ENCODE peak calls at places on chromosome 13, in nine cellular contexts. F is progenitor cell of endocrine pancreas, Y is psoas muscle, W is GM23338, P is thoracic aorta, O is HCT116, E is tibial artery, V is HFFc6, S is cardiac fibroblast. B is an unnamed sample.

GRCh38 chr13:102236830-102237621 is 164.8 kb downstream of the FGF14 start:
- DNase-seq in W (no peak), F (no peak), V (no peak), Y (no peak), O (no peak), E (no peak), S (no peak), P (no peak), B (no peak)

GRCh38 chr13:95968906-95969305 is 84.3 kb downstream of the UGGT2 start:
- DNase-seq in E (no peak), F (no peak), S (no peak), Y (no peak), P (no peak), V (no peak), W (no peak), O (no peak), B (no peak)

GRCh38 chr13:91893040-91893439 is 494.6 kb downstream of the GPC5 start:
- DNase-seq in S (no peak), W (no peak), O (no peak), P (no peak), F (no peak), E (no peak), V (no peak), Y (no peak), B (no peak)

GRCh38 chr13:112592647-112593046 is 4.7 kb upstream of the TUBGCP3 start:
- DNase-seq in O (no peak), S (no peak), E (no peak), Y (no peak), V (no peak), W (no peak), F (no peak), P (no peak), B (no peak)

GRCh38 chr13:107480130-107480529 is 735.2 kb downstream of the LIG4 start:
- DNase-seq in P (no peak), V (no peak), W (no peak), Y (no peak), E (no peak), S (no peak), F (no peak), O (no peak), B (no peak)

GRCh38 chr13:110371550-110372465 is 64.7 kb downstream of the COL4A2 start:
- DNase-seq in S (peak), Y (no peak), P (no peak), V (no peak), E (no peak), W (no peak), O (no peak), F (no peak), B (peak)

GRCh38 chr13:80361883-80362327 is 21.0 kb upstream of the SPRY2 start:
- DNase-seq in Y (no peak), E (no peak), P (no peak), V (no peak), F (no peak), W (peak), O (no peak), S (no peak), B (peak)

GRCh38 chr13:34412817-34413365 is 529.2 kb upstream of the NBEA start:
- DNase-seq in V (peak), S (peak), E (no peak), O (no peak), W (no peak), F (no peak), P (no peak), Y (no peak), B (no peak)

GRCh38 chr13:106151056-106151699 is 384.3 kb downstream of the EFNB2 start:
- DNase-seq in F (no peak), V (peak), Y (no peak), S (peak), P (no peak), O (peak), W (peak), E (no peak), B (no peak)

GRCh38 chr13:111610077-111610476 is 289.6 kb downstream of the TEX29 start:
- DNase-seq in Y (no peak), V (no peak), E (no peak), W (no peak), P (no peak), S (no peak), O (no peak), F (no peak), B (no peak)

GRCh38 chr13:113589251-113589960 is 4.9 kb downstream of the TFDP1 start:
- DNase-seq in E (peak), W (no peak), F (no peak), S (no peak), Y (peak), O (no peak), P (no peak), V (no peak), B (peak)

GRCh38 chr13:74556002-74556551 is 421.9 kb upstream of the KLF12 start:
- DNase-seq in F (no peak), O (no peak), S (no peak), V (no peak), Y (no peak), P (no peak), E (no peak), W (no peak), B (no peak)

GRCh38 chr13:43307921-43308433 is 284.6 kb downstream of the DNAJC15 start:
- DNase-seq in Y (peak), V (peak), W (no peak), F (no peak), P (peak), E (peak), S (peak), O (no peak), B (peak)

GRCh38 chr13:101026736-101027398 is 352.3 kb upstream of the TMTC4 start:
- DNase-seq in S (no peak), O (no peak), V (no peak), W (no peak), F (no peak), P (no peak), Y (no peak), E (no peak), B (no peak)

GRCh38 chr13:40077396-40078027 is 422.1 kb downstream of the COG6 start:
- DNase-seq in F (no peak), W (no peak), O (no peak), Y (no peak), E (no peak), S (no peak), P (no peak), V (no peak), B (no peak)
- TF ChIP-seq CTCF in F (no peak), W (no peak), O (no peak), Y (no peak), E (no peak), S (no peak), P (no peak), V (no peak), B (no peak)

DNA sequence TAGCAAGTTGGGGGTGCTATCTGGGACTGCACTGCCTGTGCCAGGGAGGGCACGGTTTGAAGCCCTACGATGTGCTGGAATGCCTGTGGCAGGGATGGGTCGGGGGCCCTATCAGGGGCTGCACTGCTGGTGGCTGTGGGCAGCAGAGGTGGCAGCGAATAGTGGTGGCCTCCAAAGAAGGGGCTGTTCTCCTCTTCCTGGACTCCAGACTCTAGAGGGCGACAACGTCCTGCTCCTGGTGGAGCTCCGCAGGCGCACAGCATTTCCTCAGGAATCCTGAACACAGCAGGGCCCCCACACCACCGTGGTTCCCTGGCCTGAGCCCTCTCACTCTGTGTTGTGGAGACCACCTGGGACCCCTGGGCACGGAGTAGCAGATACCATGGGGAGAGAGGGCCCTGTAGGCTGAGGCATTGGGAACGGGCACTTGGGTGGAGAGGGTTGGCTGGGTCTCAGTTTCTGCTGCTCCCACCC is 145.6 kb downstream of the TNFRSF19 start:
- DNase-seq in F (no peak), V (no peak), S (no peak), E (no peak), P (no peak), Y (no peak), O (peak), W (peak), B (peak)
- TF ChIP-seq CTCF in F (peak), V (peak), S (peak), E (no peak), P (peak), Y (no peak), O (peak), W (peak), B (peak)

DNA sequence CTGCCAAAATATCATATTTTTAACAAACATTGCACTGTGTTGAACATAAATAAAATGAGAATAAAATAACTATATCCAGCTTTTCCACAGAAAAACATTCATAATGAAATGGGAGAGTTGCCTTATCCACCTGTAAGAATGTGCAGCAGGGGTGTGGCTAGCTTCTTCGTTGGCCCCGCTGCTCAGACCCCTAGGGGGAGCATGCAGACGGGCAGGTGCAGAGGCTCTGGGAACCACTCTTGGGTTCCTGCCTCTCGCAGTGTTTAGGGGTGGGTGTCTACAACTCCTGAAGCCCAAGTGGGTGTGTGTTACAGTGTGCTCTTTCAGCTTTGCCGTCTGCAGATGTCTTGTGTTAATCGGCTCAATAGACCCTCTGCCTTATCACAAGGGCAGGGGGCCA is 121.7 kb downstream of the SLITRK5 start:
- DNase-seq in S (no peak), E (no peak), O (no peak), Y (no peak), V (no peak), F (no peak), P (no peak), W (peak), B (no peak)
- TF ChIP-seq CTCF in S (no peak), E (no peak), O (no peak), Y (no peak), V (no peak), F (peak), P (no peak), W (peak), B (no peak)

GRCh38 chr13:94674609-94675348 is 37.6 kb downstream of the SOX21 start:
- DNase-seq in W (peak), S (peak), V (peak), F (peak), E (peak), Y (no peak), O (peak), P (no peak), B (peak)
- TF ChIP-seq CTCF in W (peak), S (peak), V (peak), F (peak), E (peak), Y (peak), O (peak), P (no peak), B (peak)

DNA sequence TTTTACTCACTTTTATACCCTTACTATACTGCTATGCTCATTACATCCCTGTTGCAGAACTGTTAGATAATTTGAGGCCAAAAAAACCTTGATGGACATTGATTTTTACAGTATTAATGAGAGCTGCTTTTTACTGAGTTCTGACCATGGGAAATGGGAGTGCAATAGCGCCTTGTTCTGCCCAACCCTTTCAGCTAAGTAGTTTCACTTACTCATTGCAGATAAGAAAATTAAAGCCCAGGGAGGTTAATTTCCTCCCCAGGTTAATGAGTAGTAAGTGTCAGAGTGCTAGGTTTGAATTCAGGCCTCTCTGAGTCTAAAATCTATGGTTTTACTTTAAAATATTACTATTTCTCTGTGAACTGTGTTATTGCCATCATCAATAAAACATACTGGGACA is 93.6 kb upstream of the RAP2A start:
- DNase-seq in S (no peak), O (no peak), W (no peak), F (no peak), Y (no peak), V (no peak), P (no peak), E (no peak), B (no peak)
- TF ChIP-seq CTCF in S (no peak), O (no peak), W (no peak), F (no peak), Y (no peak), V (no peak), P (no peak), E (no peak), B (no peak)

GRCh38 chr13:46071590-46072249 is 19.2 kb upstream of the ZC3H13 start:
- DNase-seq in W (peak), V (no peak), O (no peak), P (no peak), Y (no peak), S (no peak), E (no peak), F (no peak), B (peak)
- TF ChIP-seq CTCF in W (peak), V (no peak), O (peak), P (no peak), Y (no peak), S (no peak), E (no peak), F (no peak), B (peak)

GRCh38 chr13:51091839-51092238 is 19.2 kb downstream of the C13orf42 start:
- DNase-seq in O (no peak), E (no peak), F (no peak), W (peak), S (no peak), V (no peak), P (no peak), Y (no peak), B (no peak)

GRCh38 chr13:51101636-51102218 is 9.3 kb downstream of the C13orf42 start:
- DNase-seq in O (no peak), E (no peak), Y (no peak), S (no peak), V (no peak), W (no peak), F (no peak), P (no peak), B (no peak)

GRCh38 chr13:51097353-51098043 is 13.6 kb downstream of the C13orf42 start:
- DNase-seq in P (no peak), V (no peak), S (no peak), E (no peak), O (no peak), W (peak), F (no peak), Y (no peak), B (no peak)

GRCh38 chr13:51093574-51093973 is 17.5 kb downstream of the C13orf42 start:
- DNase-seq in E (no peak), P (no peak), O (no peak), F (no peak), W (no peak), V (no peak), S (no peak), Y (no peak), B (no peak)

DNA sequence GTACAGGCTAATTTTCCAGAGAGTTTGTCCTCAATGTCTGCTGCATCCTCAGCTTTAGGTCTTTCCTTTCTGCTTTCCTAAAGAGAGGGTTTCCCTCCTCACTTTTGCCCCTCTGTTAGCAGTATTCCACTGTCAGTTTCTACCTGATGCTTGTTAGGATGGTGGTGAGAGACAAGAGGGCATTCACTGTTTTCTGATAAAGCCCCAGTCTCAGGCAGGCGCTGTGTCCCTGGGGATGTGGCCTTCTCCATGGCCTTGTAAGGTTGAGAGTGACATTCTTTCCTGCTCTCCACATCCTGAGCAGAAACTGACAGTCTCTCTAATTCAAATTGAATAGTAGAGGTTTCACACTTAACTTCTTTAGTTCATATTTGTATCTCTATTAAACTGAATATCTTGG is 14.9 kb downstream of the C13orf42 start:
- DNase-seq in O (no peak), W (peak), S (no peak), E (no peak), V (no peak), F (no peak), P (no peak), Y (no peak), B (no peak)
- TF ChIP-seq CTCF in O (no peak), W (no peak), S (no peak), E (no peak), V (no peak), F (no peak), P (no peak), Y (no peak), B (no peak)

DNA sequence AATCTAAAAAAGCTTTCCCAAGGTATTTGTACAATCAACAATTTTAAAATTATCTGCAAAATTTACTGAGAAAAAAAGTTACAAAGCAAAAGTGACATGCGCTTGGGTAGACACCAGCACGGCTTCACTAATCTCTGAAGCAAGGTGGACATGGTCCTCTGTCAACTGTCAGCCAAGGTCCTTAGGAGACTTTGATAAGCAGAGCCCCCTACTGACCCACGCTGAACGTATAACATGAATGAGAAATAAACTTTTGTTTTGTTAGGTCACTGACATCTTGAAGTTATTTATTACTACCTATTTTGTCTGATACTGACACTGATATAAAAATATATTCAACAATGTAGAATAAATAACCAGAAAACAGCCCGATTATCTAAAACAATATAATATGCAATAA is 100.7 kb upstream of the OBI1 start:
- DNase-seq in W (peak), Y (no peak), S (no peak), E (no peak), F (no peak), P (no peak), O (no peak), V (no peak), B (no peak)
- TF ChIP-seq CTCF in W (peak), Y (no peak), S (no peak), E (no peak), F (no peak), P (no peak), O (no peak), V (no peak), B (no peak)

B was measured in GM10248.